ENCODE peak calls at places on chromosomes 5 and 9, in eight cellular contexts. One of them, this sample, is unnamed.
A peak's percentile ranks its signal among the peaks of the same experiment; 100 is the strongest.

GRCh38 chr5:106331415-106331814 is 1339.3 kb downstream of the EFNA5 start:
- DNase-seq in H54: no peak
- DNase-seq in GM12865: no peak
- DNase-seq in Right ventricle myocardium superior: no peak
- DNase-seq in GM10248: no peak
- DNase-seq in tibial nerve: no peak
- DNase-seq in SK-N-DZ: no peak
- DNase-seq in kidney tubule cell: peak; percentile 2
- DNase-seq in this sample: no peak

GRCh38 chr9:36136894-36137391 is 410 bp downstream of the GLIPR2 start:
- DNase-seq in H54: no peak
- DNase-seq in GM12865: no peak
- DNase-seq in Right ventricle myocardium superior: no peak
- DNase-seq in GM10248: no peak
- DNase-seq in tibial nerve: no peak
- DNase-seq in SK-N-DZ: no peak
- DNase-seq in kidney tubule cell: peak; percentile 17
- DNase-seq in this sample: no peak

GRCh38 chr9:93669958-93670207 is 93.5 kb downstream of the PHF2 start:
- DNase-seq in H54: no peak
- DNase-seq in GM12865: no peak
- DNase-seq in Right ventricle myocardium superior: peak; percentile 34
- DNase-seq in GM10248: no peak
- DNase-seq in tibial nerve: no peak
- DNase-seq in SK-N-DZ: no peak
- DNase-seq in kidney tubule cell: no peak
- DNase-seq in this sample: no peak

GRCh38 chr9:4238522-4238921 is 61.3 kb downstream of the GLIS3 start:
- DNase-seq in H54: peak; percentile 5
- DNase-seq in GM12865: peak; percentile 10
- DNase-seq in Right ventricle myocardium superior: no peak
- DNase-seq in GM10248: no peak
- DNase-seq in tibial nerve: no peak
- DNase-seq in SK-N-DZ: no peak
- DNase-seq in kidney tubule cell: peak; percentile 81
- DNase-seq in this sample: no peak

GRCh38 chr9:130267930-130268329 is 2.4 kb downstream of the HMCN2 start:
- DNase-seq in H54: no peak
- DNase-seq in GM12865: no peak
- DNase-seq in Right ventricle myocardium superior: no peak
- DNase-seq in GM10248: no peak
- DNase-seq in tibial nerve: no peak
- DNase-seq in SK-N-DZ: no peak
- DNase-seq in kidney tubule cell: no peak
- DNase-seq in this sample: no peak

GRCh38 chr5:74659172-74659571 is 18.6 kb upstream of the ENC1 start:
- DNase-seq in H54: no peak
- DNase-seq in GM12865: no peak
- DNase-seq in Right ventricle myocardium superior: no peak
- DNase-seq in GM10248: no peak
- DNase-seq in tibial nerve: no peak
- DNase-seq in SK-N-DZ: no peak
- DNase-seq in kidney tubule cell: no peak
- DNase-seq in this sample: no peak

GRCh38 chr9:15967068-15967467 is 414.2 kb downstream of the CCDC171 start:
- DNase-seq in H54: no peak
- DNase-seq in GM12865: no peak
- DNase-seq in Right ventricle myocardium superior: no peak
- DNase-seq in GM10248: no peak
- DNase-seq in tibial nerve: no peak
- DNase-seq in SK-N-DZ: no peak
- DNase-seq in kidney tubule cell: no peak
- DNase-seq in this sample: no peak

GRCh38 chr9:134173127-134174072 is 9.0 kb upstream of the RNU6ATAC start:
- DNase-seq in H54: no peak
- DNase-seq in GM12865: no peak
- DNase-seq in Right ventricle myocardium superior: peak; percentile 40
- DNase-seq in GM10248: no peak
- DNase-seq in tibial nerve: no peak
- DNase-seq in SK-N-DZ: no peak
- DNase-seq in kidney tubule cell: no peak
- DNase-seq in this sample: no peak

GRCh38 chr9:136488247-136489214 is 5.7 kb upstream of the SEC16A start:
- DNase-seq in H54: peak; percentile 92
- DNase-seq in GM12865: peak; percentile 72
- DNase-seq in Right ventricle myocardium superior: peak; percentile 86
- DNase-seq in GM10248: peak; percentile 76
- DNase-seq in tibial nerve: no peak
- DNase-seq in SK-N-DZ: peak; percentile 42
- DNase-seq in kidney tubule cell: peak; percentile 72
- DNase-seq in this sample: peak; percentile 65

GRCh38 chr5:176954050-176954449 is 52.5 kb downstream of the UIMC1 start:
- DNase-seq in H54: no peak
- DNase-seq in GM12865: no peak
- DNase-seq in Right ventricle myocardium superior: no peak
- DNase-seq in GM10248: no peak
- DNase-seq in tibial nerve: no peak
- DNase-seq in SK-N-DZ: no peak
- DNase-seq in kidney tubule cell: no peak
- DNase-seq in this sample: no peak

GRCh38 chr9:135574331-135574730 is 12.8 kb downstream of the PAEP start:
- DNase-seq in H54: no peak
- DNase-seq in GM12865: no peak
- DNase-seq in Right ventricle myocardium superior: no peak
- DNase-seq in GM10248: no peak
- DNase-seq in tibial nerve: no peak
- DNase-seq in SK-N-DZ: no peak
- DNase-seq in kidney tubule cell: no peak
- DNase-seq in this sample: peak; percentile 15

GRCh38 chr5:107875834-107876233 is 205.1 kb upstream of the EFNA5 start:
- DNase-seq in H54: peak; percentile 24
- DNase-seq in GM12865: no peak
- DNase-seq in Right ventricle myocardium superior: no peak
- DNase-seq in GM10248: no peak
- DNase-seq in tibial nerve: no peak
- DNase-seq in SK-N-DZ: no peak
- DNase-seq in kidney tubule cell: peak; percentile 92
- DNase-seq in this sample: peak; percentile 15

GRCh38 chr5:79333852-79334557 is 98.1 kb downstream of the JMY start:
- DNase-seq in H54: no peak
- DNase-seq in GM12865: no peak
- DNase-seq in Right ventricle myocardium superior: no peak
- DNase-seq in GM10248: no peak
- DNase-seq in tibial nerve: no peak
- DNase-seq in SK-N-DZ: peak; percentile 7
- DNase-seq in kidney tubule cell: no peak
- DNase-seq in this sample: no peak

GRCh38 chr5:122478741-122479459 is 166.9 kb downstream of the SNCAIP start:
- DNase-seq in H54: no peak
- DNase-seq in GM12865: no peak
- DNase-seq in Right ventricle myocardium superior: no peak
- DNase-seq in GM10248: no peak
- DNase-seq in tibial nerve: no peak
- DNase-seq in SK-N-DZ: no peak
- DNase-seq in kidney tubule cell: peak; percentile 19
- DNase-seq in this sample: no peak

GRCh38 chr5:142779163-142779562 is 9.0 kb downstream of the ARHGAP26 start:
- DNase-seq in H54: no peak
- DNase-seq in GM12865: no peak
- DNase-seq in Right ventricle myocardium superior: no peak
- DNase-seq in GM10248: no peak
- DNase-seq in tibial nerve: no peak
- DNase-seq in SK-N-DZ: no peak
- DNase-seq in kidney tubule cell: peak; percentile 73
- DNase-seq in this sample: no peak

GRCh38 chr9:22383720-22384119 is 62.9 kb upstream of the DMRTA1 start:
- DNase-seq in H54: no peak
- DNase-seq in GM12865: no peak
- DNase-seq in Right ventricle myocardium superior: no peak
- DNase-seq in GM10248: no peak
- DNase-seq in tibial nerve: no peak
- DNase-seq in SK-N-DZ: no peak
- DNase-seq in kidney tubule cell: peak; percentile 63
- DNase-seq in this sample: no peak

GRCh38 chr9:19682416-19682815 is 106.4 kb downstream of the SLC24A2 start:
- DNase-seq in H54: no peak
- DNase-seq in GM12865: no peak
- DNase-seq in Right ventricle myocardium superior: no peak
- DNase-seq in GM10248: no peak
- DNase-seq in tibial nerve: no peak
- DNase-seq in SK-N-DZ: no peak
- DNase-seq in kidney tubule cell: no peak
- DNase-seq in this sample: no peak

GRCh38 chr5:27341342-27341741 is 303.0 kb upstream of the CDH9 start:
- DNase-seq in H54: no peak
- DNase-seq in GM12865: no peak
- DNase-seq in Right ventricle myocardium superior: no peak
- DNase-seq in GM10248: no peak
- DNase-seq in tibial nerve: no peak
- DNase-seq in SK-N-DZ: no peak
- DNase-seq in kidney tubule cell: no peak
- DNase-seq in this sample: no peak

GRCh38 chr5:39569857-39570256 is 145.1 kb upstream of the DAB2 start:
- DNase-seq in H54: no peak
- DNase-seq in GM12865: no peak
- DNase-seq in Right ventricle myocardium superior: no peak
- DNase-seq in GM10248: no peak
- DNase-seq in tibial nerve: no peak
- DNase-seq in SK-N-DZ: no peak
- DNase-seq in kidney tubule cell: peak; percentile 72
- DNase-seq in this sample: no peak

GRCh38 chr9:82588801-82589200 is 474.1 kb downstream of the RASEF start:
- DNase-seq in H54: no peak
- DNase-seq in GM12865: no peak
- DNase-seq in Right ventricle myocardium superior: no peak
- DNase-seq in GM10248: no peak
- DNase-seq in tibial nerve: no peak
- DNase-seq in SK-N-DZ: no peak
- DNase-seq in kidney tubule cell: no peak
- DNase-seq in this sample: no peak

GRCh38 chr5:67400752-67401151 is 204.2 kb upstream of the CD180 start:
- DNase-seq in H54: no peak
- DNase-seq in GM12865: no peak
- DNase-seq in Right ventricle myocardium superior: no peak
- DNase-seq in GM10248: no peak
- DNase-seq in tibial nerve: no peak
- DNase-seq in SK-N-DZ: no peak
- DNase-seq in kidney tubule cell: no peak
- DNase-seq in this sample: no peak

GRCh38 chr9:135926402-135927194 is 19.3 kb upstream of the CAMSAP1 start:
- DNase-seq in H54: peak; percentile 99
- DNase-seq in GM12865: peak; percentile 72
- DNase-seq in Right ventricle myocardium superior: peak; percentile 63
- DNase-seq in GM10248: peak; percentile 51
- DNase-seq in tibial nerve: no peak
- DNase-seq in SK-N-DZ: no peak
- DNase-seq in kidney tubule cell: peak; percentile 91
- DNase-seq in this sample: peak; percentile 71

GRCh38 chr9:122172131-122172530 is 12.4 kb downstream of the MORN5 start:
- DNase-seq in H54: no peak
- DNase-seq in GM12865: no peak
- DNase-seq in Right ventricle myocardium superior: no peak
- DNase-seq in GM10248: no peak
- DNase-seq in tibial nerve: no peak
- DNase-seq in SK-N-DZ: no peak
- DNase-seq in kidney tubule cell: no peak
- DNase-seq in this sample: no peak